ENCODE peak calls at places on chromosomes 5 and 9, in eight cellular contexts. X is NAMALWA; A is iris pigment epithelial cell; N is cardiac muscle cell; R is osteocyte; S is activated naive CD4-positive, alpha-beta T cell treated with anti-CD3 and anti-CD28 coated beads, Interleukin-2, amount 50 U/mL, for 16 hours; F is neuronal stem cell; V is A549. U is an unnamed sample.
A peak's percentile ranks its signal among the peaks of the same experiment; 100 is the strongest.

GRCh38 chr9:113876806-113877236 is 712 bp downstream of the ZNF618 start:
- DNase-seq in V (no peak), F (no peak), X (peak; percentile 31), A (no peak), S (no peak), R (no peak), N (peak; percentile 36), U (peak; percentile 60)

GRCh38 chr9:2838984-2839367 is 4.9 kb downstream of the PUM3 start:
- DNase-seq in R (no peak), F (no peak), X (no peak), A (no peak), S (no peak), V (no peak), N (no peak), U (no peak)

GRCh38 chr5:7851617-7852289 is 820 bp upstream of the CFAP90 start:
- DNase-seq in N (no peak), F (no peak), X (no peak), V (no peak), S (no peak), R (no peak), A (no peak), U (no peak)

GRCh38 chr5:95644351-95645042 is 2.1 kb upstream of the RFESD start:
- DNase-seq in R (no peak), N (peak; percentile 67), X (peak; percentile 83), F (peak; percentile 23), S (peak; percentile 44), A (peak; percentile 73), V (peak; percentile 68), U (peak; percentile 61)

GRCh38 chr5:176844706-176845391 is 34.5 kb downstream of the UNC5A start:
- DNase-seq in F (no peak), N (peak; percentile 20), S (no peak), X (no peak), A (peak; percentile 22), R (no peak), V (no peak), U (peak; percentile 86)

GRCh38 chr9:23826120-23826629 is at the start of gene ELAVL2:
- DNase-seq in V (peak; percentile 99), R (peak; percentile 92), A (peak; percentile 75), S (peak; percentile 49), X (no peak), F (peak; percentile 98), N (peak; percentile 99), U (peak; percentile 96)

GRCh38 chr9:134689320-134690181 is 47.9 kb downstream of the COL5A1 start:
- DNase-seq in S (no peak), X (peak; percentile 30), N (peak; percentile 67), R (no peak), F (peak; percentile 48), A (peak; percentile 45), V (peak; percentile 59), U (peak; percentile 82)

GRCh38 chr9:109214414-109214813 is 47.4 kb upstream of the FRRS1L start:
- DNase-seq in R (no peak), X (no peak), N (no peak), S (no peak), A (no peak), V (no peak), F (no peak), U (no peak)

GRCh38 chr5:176152933-176153317 is 85.3 kb upstream of the SIMC1 start:
- DNase-seq in N (no peak), V (no peak), S (no peak), X (no peak), A (no peak), F (no peak), R (no peak), U (no peak)

U was measured in retina.